ENCODE peak calls at places on chromosomes 7 and 10, in nine cellular contexts. Y is hepatic stellate cell, K is cardiac fibroblast, Q is H7, J is psoas muscle, O is EH, I is NCI-H2029 treated with DMSO at 0.1 percent for 48 hours, P is A549, V is lower lobe of right lung. E is an unnamed sample.

GRCh38 chr7:75986147-75986781 is 8.1 kb downstream of the TMEM120A start:
- DNase-seq in Y (no peak), K (no peak), Q (no peak), J (peak; percentile 54), O (no peak), I (no peak), P (no peak), V (peak; percentile 38), E (no peak)

GRCh38 chr10:102647433-102648268 is 3.4 kb downstream of the TRIM8 start:
- DNase-seq in Y (no peak), K (no peak), Q (no peak), J (peak; percentile 50), O (no peak), I (no peak), P (no peak), V (no peak), E (no peak)

GRCh38 chr10:53134050-53134449 is 361.5 kb upstream of the MBL2 start:
- DNase-seq in Y (no peak), K (no peak), Q (no peak), J (no peak), O (no peak), I (no peak), P (no peak), V (no peak), E (no peak)

GRCh38 chr7:84614821-84615506 is 420.4 kb upstream of the SEMA3A start:
- DNase-seq in Y (no peak), K (peak; percentile 54), Q (no peak), J (no peak), O (peak; percentile 12), I (no peak), P (no peak), V (no peak), E (no peak)

GRCh38 chr10:104300736-104301292 is 31.8 kb downstream of the GSTO2 start:
- DNase-seq in Y (peak; percentile 82), K (peak; percentile 99), Q (no peak), J (peak; percentile 86), O (peak; percentile 98), I (peak; percentile 13), P (peak; percentile 27), V (no peak), E (peak; percentile 92)

GRCh38 chr10:75187961-75188426 is 22.6 kb upstream of the VDAC2 start:
- DNase-seq in Y (peak; percentile 55), K (peak; percentile 81), Q (peak; percentile 76), J (no peak), O (peak; percentile 75), I (peak; percentile 3), P (peak; percentile 65), V (no peak), E (peak; percentile 90)

GRCh38 chr10:30491204-30491603 is 57.2 kb downstream of the MAP3K8 start:
- DNase-seq in Y (no peak), K (peak; percentile 81), Q (no peak), J (no peak), O (peak; percentile 35), I (no peak), P (no peak), V (no peak), E (peak; percentile 36)

GRCh38 chr10:11639861-11640764 is 28.7 kb upstream of the USP6NL start:
- DNase-seq in Y (no peak), K (no peak), Q (no peak), J (no peak), O (no peak), I (no peak), P (no peak), V (no peak), E (no peak)

GRCh38 chr10:121216295-121216694 is 365.1 kb downstream of the WDR11 start:
- DNase-seq in Y (no peak), K (no peak), Q (no peak), J (no peak), O (no peak), I (no peak), P (no peak), V (no peak), E (no peak)

GRCh38 chr7:17617380-17617779 is 318.9 kb downstream of the AHR start:
- DNase-seq in Y (no peak), K (no peak), Q (no peak), J (no peak), O (peak; percentile 36), I (no peak), P (no peak), V (no peak), E (no peak)

GRCh38 chr7:72161534-72161933 is 250.6 kb downstream of the CALN1 start:
- DNase-seq in Y (no peak), K (no peak), Q (no peak), J (no peak), O (no peak), I (no peak), P (no peak), V (no peak), E (no peak)

E was measured in foreskin keratinocyte.